ENCODE peak calls at places on chromosomes 7 and 10, in seven cellular contexts. R is left ventricle myocardium inferior, T is psoas muscle, E is PC-9, A is cardiac muscle cell, H is A549, G is transverse colon. F is an unnamed sample.

GRCh38 chr7:64874114-64874513 is 29.0 kb upstream of the ZNF273 start:
- DNase-seq in G (no peak), T (no peak), H (no peak), R (no peak), A (no peak), E (no peak), F (no peak)

GRCh38 chr7:116582806-116583444 is 58.1 kb downstream of the CAV1 start:
- DNase-seq in A (no peak), H (no peak), G (no peak), E (no peak), T (peak), R (no peak), F (no peak)

GRCh38 chr7:4739528-4739992 is 35.9 kb upstream of the AP5Z1 start:
- DNase-seq in R (no peak), G (no peak), T (peak), H (peak), E (no peak), A (no peak), F (no peak)

GRCh38 chr10:80280071-80280800 is 9.2 kb downstream of the MAT1A start:
- DNase-seq in H (no peak), G (no peak), A (no peak), E (no peak), T (no peak), R (no peak), F (no peak)

GRCh38 chr10:86899128-86899527 is 58.3 kb downstream of the MMRN2 start:
- DNase-seq in G (no peak), H (no peak), A (peak), E (no peak), T (no peak), R (no peak), F (no peak)

GRCh38 chr7:98868450-98868849 is 1.4 kb downstream of the TMEM130 start:
- DNase-seq in A (no peak), T (no peak), G (no peak), R (no peak), H (no peak), E (no peak), F (no peak)

GRCh38 chr7:123916240-123916724 is 8.8 kb upstream of the SPAM1 start:
- DNase-seq in R (no peak), E (no peak), T (no peak), G (peak), A (peak), H (peak), F (peak)

GRCh38 chr10:113024930-113025329 is 74.9 kb downstream of the TCF7L2 start:
- DNase-seq in A (no peak), E (no peak), T (no peak), H (no peak), R (no peak), G (no peak), F (no peak)

GRCh38 chr7:93575555-93576397 is 1.3 kb upstream of the CALCR start:
- DNase-seq in G (no peak), R (no peak), E (no peak), T (no peak), A (peak), H (peak), F (no peak)

GRCh38 chr10:79116801-79117723 is 48.3 kb downstream of the ZMIZ1 start:
- DNase-seq in E (no peak), A (peak), H (no peak), R (peak), T (no peak), G (peak), F (no peak)

GRCh38 chr7:150778738-150779301 is 21.3 kb downstream of the TMEM176B start:
- DNase-seq in R (peak), H (peak), E (peak), T (peak), A (peak), G (peak), F (peak)

GRCh38 chr7:30880941-30881340 is 30.7 kb upstream of the AQP1 start:
- DNase-seq in A (no peak), R (no peak), T (no peak), G (no peak), H (no peak), E (no peak), F (no peak)

GRCh38 chr7:47931788-47932425 is 16.4 kb downstream of the PKD1L1 start:
- DNase-seq in R (no peak), A (no peak), G (no peak), H (no peak), T (no peak), E (no peak), F (no peak)

GRCh38 chr10:102758226-102758932 is 14.6 kb downstream of the WBP1L start:
- DNase-seq in R (no peak), T (no peak), H (no peak), A (peak), E (no peak), G (no peak), F (no peak)

GRCh38 chr7:84258628-84259027 is 64.0 kb upstream of the SEMA3A start:
- DNase-seq in H (no peak), R (no peak), A (no peak), E (no peak), T (no peak), G (no peak), F (no peak)

GRCh38 chr10:49025347-49025983 is 85.8 kb upstream of the LRRC18 start:
- DNase-seq in H (no peak), A (no peak), E (no peak), G (no peak), T (no peak), R (no peak), F (no peak)

GRCh38 chr7:80941206-80941758 is 22.4 kb upstream of the SEMA3C start:
- DNase-seq in G (no peak), E (peak), T (no peak), H (peak), R (no peak), A (no peak), F (peak)

GRCh38 chr7:2510909-2511768 is 8.4 kb upstream of the LFNG start:
- DNase-seq in A (no peak), E (no peak), T (peak), H (no peak), G (peak), R (no peak), F (no peak)

GRCh38 chr10:97508342-97508741 is 9.6 kb downstream of the UBTD1 start:
- DNase-seq in R (no peak), E (no peak), T (no peak), G (no peak), A (no peak), H (no peak), F (no peak)

GRCh38 chr10:132877473-132877872 is 64.9 kb downstream of the CFAP46 start:
- DNase-seq in H (no peak), G (no peak), T (peak), A (no peak), R (no peak), E (no peak), F (no peak)

GRCh38 chr10:112218960-112219359 is 35.4 kb upstream of the GPAM start:
- DNase-seq in A (no peak), R (no peak), G (no peak), E (no peak), T (no peak), H (no peak), F (no peak)

DNA sequence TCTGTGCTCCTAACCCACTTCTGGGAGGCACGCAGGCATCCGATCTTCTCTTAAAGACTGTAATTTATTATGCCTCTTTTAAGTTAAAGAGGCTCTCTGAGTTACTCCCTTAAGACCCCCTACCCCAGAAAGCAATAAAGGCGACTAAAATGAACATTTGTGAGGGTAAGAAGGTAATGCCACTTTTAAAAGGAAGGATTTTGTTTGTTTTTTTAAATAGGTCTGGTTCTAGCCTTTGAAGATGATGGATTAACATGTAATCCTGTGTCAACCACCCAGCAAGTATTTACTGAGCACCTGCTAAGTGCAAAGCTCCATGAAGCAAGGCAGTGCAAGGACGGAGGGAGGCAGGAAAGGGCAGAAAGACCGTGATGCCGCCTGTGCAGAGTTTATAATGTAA is 26.1 kb downstream of the SH3PXD2A start:
- DNase-seq in E (no peak), R (no peak), A (no peak), G (no peak), H (no peak), T (no peak), F (no peak)
- H3K27ac ChIP-seq in E (no peak), R (no peak), A (peak), G (no peak), H (no peak), T (no peak), F (no peak)

GRCh38 chr10:75922435-75922834 is 491.0 kb downstream of the LRMDA start:
- DNase-seq in R (no peak), T (no peak), A (no peak), G (no peak), H (no peak), E (no peak), F (peak)
- TF ChIP-seq CTCF in R (peak), T (no peak), A (peak), G (no peak), H (peak), E (peak), F (peak)

GRCh38 chr10:90709727-90710126 is 148.1 kb downstream of the HTR7 start:
- DNase-seq in T (no peak), R (no peak), E (no peak), A (no peak), G (no peak), H (no peak), F (no peak)

GRCh38 chr10:90712529-90712928 is 145.3 kb downstream of the HTR7 start:
- DNase-seq in T (no peak), R (no peak), E (no peak), H (no peak), A (no peak), G (no peak), F (no peak)

DNA sequence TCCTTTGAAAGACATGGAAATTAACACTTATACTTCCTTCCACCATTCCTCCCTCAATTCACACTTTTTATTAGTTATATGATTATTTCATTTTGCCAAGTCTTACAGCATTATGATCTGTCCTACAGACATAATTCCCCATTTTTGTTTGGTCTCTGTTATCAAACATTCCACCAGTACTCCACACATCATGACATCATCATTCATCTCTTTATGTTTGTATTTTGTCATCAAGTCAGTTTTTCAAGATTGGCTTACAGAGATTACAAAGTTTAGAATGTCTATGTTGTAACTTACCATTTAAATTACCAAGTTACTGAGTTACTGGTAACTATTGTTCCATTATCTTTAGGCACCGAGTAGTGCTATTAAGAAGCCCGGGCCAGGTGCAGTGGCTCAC is 150.2 kb downstream of the HTR7 start:
- DNase-seq in G (no peak), A (no peak), E (no peak), T (no peak), R (no peak), H (no peak), F (no peak)
- H3K27ac ChIP-seq in G (no peak), A (no peak), E (no peak), T (no peak), R (no peak), H (no peak), F (no peak)

DNA sequence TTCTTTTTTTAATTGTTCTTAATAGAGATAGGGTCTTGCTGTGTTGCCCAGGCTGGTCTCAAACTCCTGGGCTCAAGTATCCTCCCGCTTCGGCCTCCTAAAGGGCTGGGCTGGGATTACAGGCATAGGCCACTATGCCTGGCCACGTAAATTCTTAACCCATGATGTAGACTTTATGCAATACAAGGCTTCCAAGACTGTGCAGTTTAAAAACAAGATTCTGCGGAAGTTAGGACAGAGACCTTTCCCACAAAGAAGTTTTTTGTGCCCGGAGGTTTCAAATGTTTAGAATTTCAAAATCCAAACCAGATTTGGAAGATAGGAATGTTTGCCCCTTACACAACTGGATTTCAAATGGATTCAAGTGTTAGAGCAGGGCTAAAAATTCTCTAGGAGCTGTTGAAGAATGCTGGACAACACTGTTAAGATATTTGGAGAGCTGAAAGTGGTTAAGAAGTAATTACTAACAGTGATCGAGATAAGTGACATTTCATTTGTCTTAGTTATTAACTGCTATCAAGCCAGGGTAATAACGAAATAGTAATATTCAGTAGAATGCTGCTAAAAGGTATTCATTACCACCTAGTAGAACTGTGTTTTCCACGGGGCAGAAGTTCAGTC is 7.4 kb downstream of the APBB1IP start:
- DNase-seq in H (no peak), T (no peak), G (no peak), A (no peak), E (no peak), R (no peak), F (no peak)
- TF ChIP-seq CTCF in H (no peak), T (no peak), G (no peak), A (no peak), E (no peak), R (no peak), F (no peak)

DNA sequence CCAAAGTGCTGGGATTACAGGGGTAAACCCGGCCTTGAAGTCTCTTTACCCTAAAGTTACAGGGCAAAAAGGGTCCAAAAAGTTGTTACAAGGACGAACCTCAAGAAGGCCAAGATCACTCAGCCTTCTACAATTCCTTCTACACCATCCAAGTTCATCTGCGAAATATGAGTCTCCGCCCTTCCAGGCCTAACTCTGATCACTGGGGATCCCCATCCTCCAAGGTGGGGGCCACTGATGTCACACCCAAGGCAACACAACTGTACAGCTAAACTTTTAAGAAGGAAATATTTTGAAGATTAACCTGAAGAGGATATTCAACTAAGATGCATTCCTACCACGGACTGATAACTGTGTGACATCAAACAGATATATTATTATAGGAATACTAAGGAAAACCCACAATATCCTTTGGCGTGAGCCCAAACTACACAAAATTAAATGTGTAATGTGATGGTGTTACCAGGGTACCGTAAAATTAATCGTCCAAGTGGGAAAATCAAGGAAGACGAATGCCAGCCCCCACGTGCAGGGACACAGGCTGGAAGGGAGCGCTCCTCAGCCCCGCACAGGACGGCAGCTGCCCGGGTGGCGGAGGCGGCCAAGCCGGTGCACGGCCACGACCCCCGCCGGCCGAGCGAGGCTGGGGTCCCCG is 1.0 kb downstream of the PAXIP1 start:
- DNase-seq in H (peak), T (no peak), G (no peak), A (no peak), R (no peak), E (no peak), F (no peak)
- H3K27ac ChIP-seq in H (peak), T (peak), G (peak), A (peak), R (peak), E (no peak), F (peak)

GRCh38 chr10:17409170-17409733 is 45.1 kb downstream of the ST8SIA6 start:
- DNase-seq in A (no peak), T (no peak), G (no peak), E (no peak), H (no peak), R (no peak), F (no peak)
- TF ChIP-seq CTCF in A (peak), T (no peak), G (peak), E (peak), H (peak), R (peak), F (peak)

GRCh38 chr10:96090463-96090800 is 39.7 kb upstream of the ZNF518A start:
- DNase-seq in G (peak), A (no peak), R (no peak), H (no peak), T (no peak), E (no peak), F (no peak)

GRCh38 chr10:96093948-96094347 is 36.1 kb upstream of the ZNF518A start:
- DNase-seq in G (no peak), A (no peak), H (no peak), R (no peak), E (no peak), T (no peak), F (no peak)

GRCh38 chr10:96089670-96090462 is 40.2 kb upstream of the ZNF518A start:
- DNase-seq in T (peak), A (no peak), G (peak), E (peak), R (peak), H (peak), F (peak)

GRCh38 chr10:96092999-96093767 is 36.9 kb upstream of the ZNF518A start:
- DNase-seq in A (no peak), R (no peak), G (no peak), E (no peak), H (no peak), T (no peak), F (no peak)

DNA sequence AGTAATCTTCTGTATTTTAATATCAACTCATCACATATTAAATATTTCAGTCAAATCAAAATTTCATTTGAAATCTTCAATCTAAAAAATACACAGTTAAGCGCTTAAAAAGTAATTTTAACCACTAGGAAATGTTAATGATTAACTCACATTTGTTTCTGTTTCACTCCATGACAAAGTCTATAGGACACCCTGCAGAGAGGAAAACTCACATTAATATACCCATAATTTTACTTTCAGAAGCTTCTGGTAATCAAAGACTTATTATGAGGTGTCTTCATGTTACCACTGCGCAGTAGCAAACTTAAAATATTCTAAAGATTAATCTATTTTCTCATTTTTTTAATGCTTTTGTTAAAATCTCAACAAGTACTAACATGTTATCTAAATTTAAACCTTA is 41.0 kb upstream of the ZNF518A start:
- DNase-seq in G (no peak), R (no peak), A (no peak), E (no peak), T (no peak), H (peak), F (no peak)
- H3K27ac ChIP-seq in G (peak), R (peak), A (no peak), E (peak), T (no peak), H (peak), F (peak)

F was measured in foreskin keratinocyte.